ENCODE peak calls at places on chromosome 14, in nine cellular contexts. I is spleen, X is ovary, B is endothelial cell of umbilical vein, N is stomach, P is sigmoid colon, K is prostate gland, W is GM12878, H is upper lobe of left lung. Y is an unnamed sample.
A peak's percentile ranks its signal among the peaks of the same experiment; 100 is the strongest.

GRCh38 chr14:75979641-75980422 is 2.0 kb downstream of the TGFB3 start:
- DNase-seq in P (peak; percentile 83), I (no peak), W (no peak), B (no peak), N (no peak), H (peak; percentile 65), K (no peak), X (peak; percentile 53), Y (no peak)

GRCh38 chr14:24997335-24997734 is 52.6 kb downstream of the STXBP6 start:
- DNase-seq in B (no peak), K (no peak), W (no peak), P (no peak), H (no peak), X (no peak), I (no peak), N (no peak), Y (no peak)

GRCh38 chr14:52950898-52951729 is at the start of gene FERMT2:
- DNase-seq in W (no peak), H (peak; percentile 95), P (peak; percentile 96), K (peak; percentile 86), B (peak; percentile 87), I (peak; percentile 84), N (peak; percentile 86), X (peak; percentile 94), Y (peak; percentile 80)

GRCh38 chr14:58138719-58139482 is 13.1 kb downstream of the ARMH4 start:
- DNase-seq in H (no peak), W (no peak), B (no peak), N (no peak), X (no peak), I (no peak), K (no peak), P (no peak), Y (no peak)

GRCh38 chr14:48936881-48937280 is 649.3 kb downstream of the RPS29 start:
- DNase-seq in N (no peak), B (no peak), H (no peak), X (no peak), P (no peak), W (no peak), I (no peak), K (no peak), Y (no peak)

GRCh38 chr14:102928412-102929348 is 6.2 kb downstream of the AMN start:
- DNase-seq in P (no peak), I (peak; percentile 94), B (peak; percentile 24), W (no peak), N (peak; percentile 87), K (peak; percentile 64), X (peak; percentile 77), H (peak; percentile 94), Y (no peak)

GRCh38 chr14:52267501-52268190 is at the start of gene PTGDR:
- DNase-seq in P (no peak), H (peak; percentile 85), X (peak; percentile 37), N (peak; percentile 30), K (no peak), W (no peak), I (peak; percentile 89), B (no peak), Y (no peak)

GRCh38 chr14:38003746-38004609 is 203.7 kb upstream of the SSTR1 start:
- DNase-seq in H (no peak), N (no peak), B (no peak), P (no peak), X (no peak), W (no peak), K (no peak), I (no peak), Y (no peak)

GRCh38 chr14:71169028-71169427 is 261.8 kb downstream of the PCNX1 start:
- DNase-seq in B (no peak), W (no peak), K (no peak), I (no peak), N (no peak), P (no peak), H (no peak), X (no peak), Y (no peak)

GRCh38 chr14:64700894-64701293 is 3.3 kb upstream of the PLEKHG3 start:
- DNase-seq in W (no peak), N (no peak), X (no peak), P (no peak), K (no peak), I (no peak), B (no peak), H (no peak), Y (no peak)

GRCh38 chr14:71212683-71213107 is 305.4 kb downstream of the PCNX1 start:
- DNase-seq in N (no peak), I (no peak), P (no peak), B (no peak), K (no peak), X (no peak), H (no peak), W (no peak), Y (no peak)

DNA sequence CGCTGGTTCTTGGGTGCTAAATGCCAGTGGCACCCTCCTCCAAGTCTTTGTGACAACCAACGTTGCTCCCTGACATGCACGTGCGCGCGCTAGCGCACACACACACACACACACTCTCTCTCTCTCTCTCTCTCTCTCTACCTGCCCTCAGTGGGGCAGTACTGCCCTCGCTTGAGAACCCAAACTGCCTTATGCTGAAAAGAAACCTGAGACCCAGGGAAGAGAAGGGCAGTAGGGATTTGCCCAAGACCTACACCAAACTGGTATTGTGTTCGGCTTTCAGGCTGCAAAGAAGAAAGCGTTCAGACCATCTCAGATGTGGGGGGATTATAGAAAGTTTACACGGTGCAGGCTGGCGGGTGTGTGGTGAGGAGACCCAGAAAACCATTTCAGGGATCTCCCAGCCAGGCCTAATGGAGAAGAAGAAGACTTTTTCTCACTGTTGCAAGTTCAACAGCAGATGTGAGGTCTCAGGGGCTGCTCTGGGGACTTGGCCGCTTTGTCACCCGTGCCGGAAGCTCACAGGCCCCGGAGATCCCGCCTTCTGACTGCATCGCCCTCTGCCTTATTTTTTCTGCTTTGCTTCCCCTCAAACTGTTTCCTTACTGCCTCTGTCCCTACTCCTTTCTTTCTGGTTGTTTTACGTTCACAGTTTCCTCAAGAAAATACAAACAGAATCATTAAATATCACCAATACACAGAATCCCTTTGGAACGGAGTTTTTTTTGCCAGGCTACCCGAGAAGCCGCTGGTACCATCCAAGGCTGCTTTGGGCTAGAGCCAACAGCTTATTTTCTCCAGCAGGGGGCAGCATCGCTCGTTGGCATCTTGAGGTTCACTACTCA is 82.4 kb downstream of the PPM1A start:
- DNase-seq in I (peak; percentile 91), X (peak; percentile 56), N (peak; percentile 73), P (no peak), W (peak; percentile 52), B (peak; percentile 78), H (peak; percentile 54), K (peak; percentile 26), Y (peak; percentile 29)
- TF ChIP-seq POLR2A in I (no peak), X (no peak), N (no peak), P (no peak), W (peak; percentile 65), B (no peak), H (no peak), K (no peak), Y (no peak)

GRCh38 chr14:106803379-106803778 is 1277.0 kb downstream of the TMEM121 start:
- DNase-seq in B (no peak), W (no peak), P (no peak), I (no peak), N (no peak), X (no peak), H (no peak), K (no peak), Y (no peak)
- H3K27ac ChIP-seq in B (no peak overlapping the region), W (no peak overlapping the region), P (no peak overlapping the region), I (no peak overlapping the region), N (no peak overlapping the region), X (no peak overlapping the region), H (no peak overlapping the region), K (no peak overlapping the region), Y (no peak overlapping the region)

DNA sequence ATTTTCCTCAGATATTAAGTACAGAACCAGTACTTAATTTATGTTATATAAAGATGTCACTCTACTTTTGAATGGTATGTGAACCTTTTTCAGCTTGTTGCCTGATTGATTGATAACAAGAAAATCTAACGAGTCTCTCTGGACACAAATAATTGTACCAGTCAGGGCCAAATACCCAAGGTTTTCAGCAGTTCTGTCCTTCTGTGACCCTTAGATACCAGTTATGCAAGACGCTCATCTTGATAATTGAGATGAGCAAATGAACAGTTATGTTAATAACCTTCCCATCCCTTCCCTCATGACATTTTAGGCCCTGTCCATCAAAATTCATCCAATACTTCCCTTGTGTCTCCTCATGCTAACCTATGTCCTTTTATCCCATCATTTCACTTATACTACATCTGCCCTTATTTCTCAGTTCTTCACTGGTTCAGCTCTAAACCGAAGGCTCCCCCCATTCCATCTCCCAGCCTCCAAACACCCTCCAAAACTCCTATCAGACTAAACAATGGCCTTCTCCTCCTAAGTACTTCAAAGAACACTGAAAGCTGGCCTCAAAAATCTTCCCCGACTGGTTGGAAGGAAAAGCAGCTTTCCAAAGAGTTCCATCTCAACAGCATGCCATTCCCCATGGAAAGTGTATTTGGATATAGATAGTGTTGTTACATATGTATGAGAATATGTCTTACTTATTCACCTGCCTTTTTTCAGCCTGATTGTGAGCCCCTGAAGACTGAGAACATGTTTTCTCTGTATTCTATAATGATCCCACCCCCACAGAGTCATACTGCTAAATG is 185.7 kb upstream of the G2E3 start:
- DNase-seq in I (no peak), W (no peak), H (no peak), N (no peak), X (no peak), P (no peak), B (no peak), K (no peak), Y (no peak)
- TF ChIP-seq POLR2A in I (no peak), W (no peak), H (no peak), N (no peak), X (no peak), P (no peak), B (no peak), K (no peak), Y (no peak)

GRCh38 chr14:59245809-59246295 is 57.4 kb downstream of the DAAM1 start:
- DNase-seq in H (no peak), I (no peak), B (no peak), X (no peak), K (no peak), N (no peak), P (no peak), W (peak; percentile 69), Y (no peak)

GRCh38 chr14:59246566-59246965 is 58.1 kb downstream of the DAAM1 start:
- DNase-seq in X (no peak), B (no peak), N (no peak), K (no peak), H (no peak), W (no peak), P (no peak), I (no peak), Y (no peak)

GRCh38 chr14:59244581-59244980 is 56.1 kb downstream of the DAAM1 start:
- DNase-seq in I (no peak), B (no peak), K (peak; percentile 68), P (no peak), W (no peak), X (no peak), H (no peak), N (no peak), Y (no peak)

GRCh38 chr14:59240356-59240755 is 51.9 kb downstream of the DAAM1 start:
- DNase-seq in B (no peak), X (no peak), W (peak; percentile 45), K (no peak), N (no peak), P (no peak), H (no peak), I (no peak), Y (no peak)

GRCh38 chr14:59243174-59243573 is 54.7 kb downstream of the DAAM1 start:
- DNase-seq in K (no peak), B (no peak), I (no peak), H (no peak), X (no peak), W (no peak), P (no peak), N (no peak), Y (no peak)
- H3K27ac ChIP-seq in K (no peak overlapping the region), B (no peak overlapping the region), I (no peak overlapping the region), H (no peak overlapping the region), X (no peak overlapping the region), W (no peak overlapping the region), P (no peak overlapping the region), N (no peak overlapping the region), Y (no peak overlapping the region)